ENCODE peak calls at places on chromosomes 5 and 9, in five cellular contexts. Q is right cardiac atrium; S is CD4-positive, alpha-beta T cell; C is left ventricle myocardium inferior; Y is neural progenitor cell. V is an unnamed sample. For H3K27me3, the result is how much of the 10 kb centered on the place peaks cover.

GRCh38 chr5:91898865-91899264 is 515.7 kb upstream of the ARRDC3 start:
- DNase-seq in Q (no peak), S (no peak), C (no peak), Y (no peak), V (no peak)

GRCh38 chr9:119968837-119969707 is 599.8 kb upstream of the BRINP1 start:
- DNase-seq in Q (peak), S (peak), C (peak), Y (peak), V (peak)

GRCh38 chr5:17317499-17317898 is 100.1 kb downstream of the BASP1 start:
- DNase-seq in Q (no peak), S (no peak), C (no peak), Y (no peak), V (peak)

GRCh38 chr5:92653730-92654461 is 927.1 kb downstream of the NR2F1-AS1 start:
- DNase-seq in Q (no peak), S (no peak), C (no peak), Y (no peak), V (no peak)

GRCh38 chr5:135391123-135391868 is 7.7 kb downstream of the MACROH2A1 start:
- DNase-seq in Q (no peak), S (no peak), C (no peak), Y (peak), V (no peak)

GRCh38 chr5:132464155-132464939 is 26.2 kb downstream of the IRF1 start:
- DNase-seq in Q (no peak), S (no peak), C (no peak), Y (peak), V (peak)

GRCh38 chr5:11928909-11929308 is 24.7 kb upstream of the CTNND2 start:
- DNase-seq in Q (no peak), S (no peak), C (no peak), Y (no peak), V (no peak)

GRCh38 chr9:91202757-91203283 is 158.9 kb downstream of the AUH start:
- DNase-seq in Q (no peak), S (no peak), C (no peak), Y (no peak), V (no peak)

GRCh38 chr9:63816742-63817621 is 1468.0 kb downstream of the FOXD4L5 start:
- DNase-seq in Q (peak), S (peak), C (peak), Y (peak), V (peak)

GRCh38 chr9:78676009-78676408 is 379.1 kb downstream of the PSAT1 start:
- DNase-seq in Q (no peak), S (no peak), C (no peak), Y (no peak), V (no peak)

GRCh38 chr5:135085936-135086235 is 51.9 kb upstream of the PITX1 start:
- DNase-seq in Q (no peak), S (no peak), C (no peak), Y (no peak), V (no peak)

GRCh38 chr5:27316283-27316675 is 277.9 kb upstream of the CDH9 start:
- DNase-seq in Q (no peak), S (no peak), C (no peak), Y (no peak), V (no peak)

GRCh38 chr5:95410269-95410668 is 19.1 kb downstream of the FAM81B start:
- DNase-seq in Q (no peak), S (no peak), C (no peak), Y (no peak), V (no peak)

GRCh38 chr5:1058988-1059883 is 50.6 kb downstream of the NKD2 start:
- DNase-seq in Q (peak), S (no peak), C (peak), Y (no peak), V (no peak)

DNA sequence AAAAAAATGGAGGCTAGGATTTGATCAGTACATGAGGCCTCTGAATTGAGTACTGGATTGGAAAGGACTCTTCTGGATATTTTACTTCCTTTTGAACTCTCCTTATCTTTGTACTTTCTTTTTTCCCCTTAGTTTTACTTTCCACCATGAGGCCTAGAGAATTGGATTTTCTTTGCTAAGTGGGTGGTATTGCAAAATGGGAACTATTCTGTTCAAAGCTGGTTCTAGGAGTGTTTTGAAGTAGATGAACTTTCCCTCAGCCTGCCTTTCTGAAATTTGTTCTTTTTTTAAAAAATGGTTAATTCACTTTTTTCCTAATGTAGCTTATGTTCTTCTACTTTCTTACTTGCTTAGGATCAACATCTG is 108.3 kb downstream of the ANKRD55 start:
- DNase-seq in Q (no peak), S (no peak), C (no peak), Y (no peak), V (no peak)
- H3K27ac ChIP-seq in Q (no peak), S (no peak), C (peak), Y (no peak), V (peak)

GRCh38 chr9:95088421-95089161 is 228.9 kb downstream of the FANCC start:
- DNase-seq in Q (no peak), S (no peak), C (no peak), Y (peak), V (no peak)

GRCh38 chr9:95089257-95089873 is 228.1 kb downstream of the FANCC start:
- DNase-seq in Q (no peak), S (no peak), C (no peak), Y (no peak), V (peak)

GRCh38 chr9:95086564-95086955 is 230.9 kb downstream of the FANCC start:
- DNase-seq in Q (no peak), S (no peak), C (no peak), Y (peak), V (peak)

GRCh38 chr9:95085861-95086563 is 231.5 kb downstream of the FANCC start:
- DNase-seq in Q (no peak), S (no peak), C (no peak), Y (no peak), V (peak)

DNA sequence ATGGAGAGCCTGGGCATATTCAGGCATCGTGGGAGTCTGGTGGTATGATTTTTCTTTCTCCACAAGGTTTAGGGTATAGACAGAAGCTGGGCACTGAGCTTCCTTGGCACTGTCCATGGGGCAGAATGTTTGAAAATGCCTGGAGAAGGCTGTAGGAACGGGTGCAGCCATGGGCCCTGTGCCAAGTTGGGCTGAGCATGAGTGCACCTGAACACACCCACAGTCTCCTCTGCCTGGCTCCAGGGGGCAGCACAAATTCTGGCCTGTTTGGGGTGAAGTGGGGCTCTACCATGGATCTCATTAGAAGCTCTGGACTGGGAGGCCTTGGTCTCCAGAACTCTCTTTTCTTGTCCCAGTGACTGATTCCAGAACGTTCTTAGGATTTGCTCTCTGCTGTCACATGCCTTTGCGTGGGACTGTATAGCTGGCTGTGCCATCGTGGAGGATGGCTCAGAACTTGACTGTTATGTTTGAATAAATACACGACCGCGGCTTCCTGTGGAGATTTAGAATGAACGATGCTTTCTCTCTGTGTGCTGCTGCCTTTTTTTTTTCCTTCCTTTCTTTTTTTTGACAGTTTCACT is 229.8 kb downstream of the FANCC start:
- DNase-seq in Q (no peak), S (no peak), C (no peak), Y (no peak), V (no peak)
- H3K27me3 ChIP-seq in Q (under half), S (under half), C (under half), Y (under half), V (under half)

DNA sequence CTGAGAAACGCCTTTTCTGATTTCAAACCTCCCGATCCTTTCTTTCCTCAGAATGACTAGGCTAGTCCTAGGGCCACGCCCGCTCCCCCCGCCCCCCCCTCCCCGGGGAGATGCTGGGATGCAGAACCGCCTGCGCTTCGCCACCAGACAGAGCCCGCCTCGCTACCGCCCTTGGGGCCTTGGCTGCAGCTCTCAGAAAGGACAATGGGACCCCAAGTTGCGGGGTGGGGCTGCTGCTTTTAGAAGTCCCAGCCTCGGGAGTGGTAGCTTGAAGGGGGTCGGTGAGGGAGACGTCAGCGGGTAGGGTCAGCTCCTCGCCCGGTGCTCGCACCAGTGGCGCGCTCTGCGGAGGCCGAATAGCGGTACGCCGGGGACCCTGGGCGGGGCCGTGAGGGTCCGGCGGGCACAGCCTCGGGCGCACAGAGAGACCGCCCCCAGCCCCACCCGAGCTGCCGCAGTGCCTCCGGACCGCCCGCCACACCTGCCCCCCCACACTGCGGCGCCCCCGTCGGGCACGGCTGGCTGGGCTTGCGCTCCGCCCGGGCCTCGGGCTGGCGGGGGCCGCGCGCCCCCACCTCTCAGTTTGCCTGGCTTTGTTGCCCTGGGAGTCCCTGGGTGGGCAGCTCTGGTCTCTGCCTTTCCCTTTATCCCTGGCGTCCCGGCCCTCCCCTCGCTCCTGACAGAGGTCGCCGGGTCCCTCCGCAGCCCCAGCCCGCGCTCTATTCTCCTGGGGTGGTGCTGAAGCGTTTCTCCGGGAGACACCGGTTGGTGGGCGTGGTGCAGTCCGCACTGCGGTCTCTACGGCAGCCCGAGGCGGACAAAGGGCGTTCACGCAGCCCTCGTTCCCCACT is 1.1 kb downstream of the MAP1B start:
- DNase-seq in Q (peak), S (no peak), C (peak), Y (peak), V (no peak)
- H3K27ac ChIP-seq in Q (peak), S (no peak), C (peak), Y (peak), V (peak)

GRCh38 chr5:88145205-88145602 is 123.4 kb downstream of the TMEM161B start:
- DNase-seq in Q (no peak), S (no peak), C (no peak), Y (peak), V (no peak)

GRCh38 chr5:88145603-88146467 is 122.8 kb downstream of the TMEM161B start:
- DNase-seq in Q (peak), S (no peak), C (no peak), Y (peak), V (no peak)

GRCh38 chr5:88142801-88143692 is 125.6 kb downstream of the TMEM161B start:
- DNase-seq in Q (peak), S (no peak), C (no peak), Y (peak), V (no peak)

GRCh38 chr5:88143693-88144218 is 124.9 kb downstream of the TMEM161B start:
- DNase-seq in Q (no peak), S (no peak), C (no peak), Y (peak), V (no peak)

GRCh38 chr5:88144219-88145040 is 124.2 kb downstream of the TMEM161B start:
- DNase-seq in Q (no peak), S (no peak), C (no peak), Y (peak), V (no peak)
- H3K27me3 ChIP-seq in Q (under half), S (half or more), C (half or more), Y (half or more), V (under half)

GRCh38 chr5:141510850-141511718 is 22.2 kb downstream of the PCDHGC5 start:
- DNase-seq in Q (no peak), S (no peak), C (no peak), Y (no peak), V (no peak)

GRCh38 chr5:141508440-141508807 is 19.5 kb downstream of the PCDHGC5 start:
- DNase-seq in Q (peak), S (no peak), C (no peak), Y (no peak), V (no peak)

GRCh38 chr5:141507387-141508091 is 18.7 kb downstream of the PCDHGC5 start:
- DNase-seq in Q (peak), S (no peak), C (peak), Y (peak), V (no peak)

GRCh38 chr5:141510160-141510559 is 21.3 kb downstream of the PCDHGC5 start:
- DNase-seq in Q (no peak), S (no peak), C (no peak), Y (no peak), V (no peak)

DNA sequence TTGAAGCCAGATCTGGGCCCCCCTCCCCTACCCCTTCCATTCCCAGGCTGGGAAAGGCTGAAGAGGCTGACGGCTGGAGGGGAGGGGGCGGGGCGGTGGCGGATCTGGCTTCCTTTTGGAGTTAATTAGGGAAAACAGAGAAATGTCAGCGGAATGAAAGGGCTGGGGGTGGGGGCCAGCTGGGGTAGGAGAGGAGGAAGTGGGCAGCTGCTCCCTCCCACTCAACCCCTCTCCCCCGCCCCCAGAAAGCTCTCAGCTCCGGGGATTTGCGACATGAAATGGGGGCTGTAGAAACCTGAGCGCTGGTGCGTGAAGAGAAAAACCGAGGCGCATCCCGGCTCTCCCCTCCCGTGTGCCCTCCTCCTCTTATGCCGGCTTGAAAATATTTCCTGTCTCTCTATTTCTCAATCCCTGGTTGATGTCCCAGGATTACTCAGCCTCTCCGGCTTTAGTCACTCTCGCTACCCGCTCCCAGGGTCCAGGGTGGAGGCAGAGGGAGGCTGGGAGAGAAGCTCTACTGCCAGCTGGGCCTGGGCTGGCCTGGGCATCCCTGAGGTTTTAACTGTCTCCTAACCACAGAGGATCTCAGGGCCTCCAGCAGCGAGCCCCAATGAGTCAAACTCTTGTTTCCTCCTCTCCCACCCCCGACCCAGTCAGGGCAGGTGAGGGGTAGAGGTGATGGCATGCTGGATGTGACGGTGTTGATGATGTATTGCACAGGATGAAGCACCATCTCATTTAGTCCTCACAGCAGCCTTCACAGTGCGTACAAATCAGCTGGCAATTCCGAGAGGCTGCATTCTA is 20.1 kb downstream of the PCDHGC5 start:
- DNase-seq in Q (peak), S (no peak), C (peak), Y (peak), V (no peak)
- H3K27ac ChIP-seq in Q (peak), S (no peak), C (peak), Y (peak), V (peak)

GRCh38 chr5:172101547-172102225 is 86.3 kb downstream of the STK10 start:
- DNase-seq in Q (no peak), S (no peak), C (peak), Y (no peak), V (no peak)
- H3K27me3 ChIP-seq in Q (under half), S (under half), C (under half), Y (under half), V (under half)

GRCh38 chr9:87479801-87480201 is 17.9 kb upstream of the DAPK1 start:
- DNase-seq in Q (peak), S (no peak), C (no peak), Y (no peak), V (no peak)
- H3K27ac ChIP-seq in Q (no peak), S (no peak), C (no peak), Y (no peak), V (no peak)

GRCh38 chr5:142758062-142758802 is 11.9 kb upstream of the ARHGAP26 start:
- DNase-seq in Q (no peak), S (no peak), C (no peak), Y (no peak), V (no peak)
- H3K27me3 ChIP-seq in Q (under half), S (under half), C (under half), Y (under half), V (under half)

GRCh38 chr5:151068571-151069197 is 12.2 kb downstream of the TNIP1 start:
- DNase-seq in Q (no peak), S (no peak), C (no peak), Y (no peak), V (no peak)
- H3K27ac ChIP-seq in Q (peak), S (peak), C (peak), Y (no peak), V (peak)

GRCh38 chr9:137302176-137303030 is at the start of gene NRARP:
- DNase-seq in Q (peak), S (peak), C (peak), Y (peak), V (peak)
- H3K27me3 ChIP-seq in Q (under half), S (under half), C (half or more), Y (under half), V (under half)

V was measured in Peyer's patch.